ENCODE peak calls at places on chromosomes 4 and X, in nine cellular contexts. One of them, this sample, is unnamed.

GRCh38 chrX:10725071-10725470 is 104.7 kb upstream of the MID1 start:
- DNase-seq in stimulated activated CD8-positive, alpha-beta memory T cell treated with anti-CD3 and anti-CD28 coated beads, Interleukin-12 subunit alpha, Interleukin-12 subunit beta, amount 100 ng/mL, for 4 hours: no peak
- DNase-seq in cardiac fibroblast: no peak
- DNase-seq in naive B cell: no peak
- DNase-seq in stimulated activated CD4-positive, alpha-beta T cell treated with anti-CD3 and anti-CD28 coated beads, Interleukin-15, amount 100 ng/mL, for 1 hour: no peak
- DNase-seq in aorta: no peak
- DNase-seq in OCI-M1: peak
- DNase-seq in GM13976: peak
- DNase-seq in activated T-cell treated with anti-CD3 and anti-CD28 coated beads for 1 hour: no peak
- DNase-seq in this sample: no peak

GRCh38 chr4:71550220-71551190 is 211.7 kb downstream of the SLC4A4 start:
- DNase-seq in OCI-M1: peak
- DNase-seq in GM13976: no peak
- DNase-seq in aorta: no peak
- DNase-seq in naive B cell: no peak
- DNase-seq in stimulated activated CD8-positive, alpha-beta memory T cell treated with anti-CD3 and anti-CD28 coated beads, Interleukin-12 subunit alpha, Interleukin-12 subunit beta, amount 100 ng/mL, for 4 hours: no peak
- DNase-seq in cardiac fibroblast: peak
- DNase-seq in activated T-cell treated with anti-CD3 and anti-CD28 coated beads for 1 hour: no peak
- DNase-seq in stimulated activated CD4-positive, alpha-beta T cell treated with anti-CD3 and anti-CD28 coated beads, Interleukin-15, amount 100 ng/mL, for 1 hour: no peak
- DNase-seq in this sample: no peak

GRCh38 chr4:43776371-43776770 is 672.2 kb downstream of the KCTD8 start:
- DNase-seq in stimulated activated CD8-positive, alpha-beta memory T cell treated with anti-CD3 and anti-CD28 coated beads, Interleukin-12 subunit alpha, Interleukin-12 subunit beta, amount 100 ng/mL, for 4 hours: no peak
- DNase-seq in cardiac fibroblast: peak
- DNase-seq in stimulated activated CD4-positive, alpha-beta T cell treated with anti-CD3 and anti-CD28 coated beads, Interleukin-15, amount 100 ng/mL, for 1 hour: no peak
- DNase-seq in naive B cell: no peak
- DNase-seq in aorta: no peak
- DNase-seq in OCI-M1: peak
- DNase-seq in activated T-cell treated with anti-CD3 and anti-CD28 coated beads for 1 hour: no peak
- DNase-seq in GM13976: no peak
- DNase-seq in this sample: no peak

GRCh38 chrX:27598312-27598711 is 8.2 kb downstream of the DCAF8L2 start:
- DNase-seq in stimulated activated CD8-positive, alpha-beta memory T cell treated with anti-CD3 and anti-CD28 coated beads, Interleukin-12 subunit alpha, Interleukin-12 subunit beta, amount 100 ng/mL, for 4 hours: no peak
- DNase-seq in naive B cell: no peak
- DNase-seq in OCI-M1: peak
- DNase-seq in GM13976: no peak
- DNase-seq in stimulated activated CD4-positive, alpha-beta T cell treated with anti-CD3 and anti-CD28 coated beads, Interleukin-15, amount 100 ng/mL, for 1 hour: no peak
- DNase-seq in cardiac fibroblast: peak
- DNase-seq in aorta: no peak
- DNase-seq in activated T-cell treated with anti-CD3 and anti-CD28 coated beads for 1 hour: no peak
- DNase-seq in this sample: no peak

GRCh38 chr4:26984896-26985295 is 124.3 kb downstream of the STIM2 start:
- DNase-seq in stimulated activated CD4-positive, alpha-beta T cell treated with anti-CD3 and anti-CD28 coated beads, Interleukin-15, amount 100 ng/mL, for 1 hour: no peak
- DNase-seq in cardiac fibroblast: no peak
- DNase-seq in GM13976: no peak
- DNase-seq in aorta: no peak
- DNase-seq in activated T-cell treated with anti-CD3 and anti-CD28 coated beads for 1 hour: no peak
- DNase-seq in OCI-M1: no peak
- DNase-seq in naive B cell: no peak
- DNase-seq in stimulated activated CD8-positive, alpha-beta memory T cell treated with anti-CD3 and anti-CD28 coated beads, Interleukin-12 subunit alpha, Interleukin-12 subunit beta, amount 100 ng/mL, for 4 hours: no peak
- DNase-seq in this sample: no peak

GRCh38 chr4:8221985-8222384 is 22.9 kb downstream of the SH3TC1 start:
- DNase-seq in GM13976: no peak
- DNase-seq in cardiac fibroblast: no peak
- DNase-seq in naive B cell: no peak
- DNase-seq in stimulated activated CD8-positive, alpha-beta memory T cell treated with anti-CD3 and anti-CD28 coated beads, Interleukin-12 subunit alpha, Interleukin-12 subunit beta, amount 100 ng/mL, for 4 hours: no peak
- DNase-seq in OCI-M1: no peak
- DNase-seq in stimulated activated CD4-positive, alpha-beta T cell treated with anti-CD3 and anti-CD28 coated beads, Interleukin-15, amount 100 ng/mL, for 1 hour: no peak
- DNase-seq in activated T-cell treated with anti-CD3 and anti-CD28 coated beads for 1 hour: no peak
- DNase-seq in aorta: no peak
- DNase-seq in this sample: no peak

GRCh38 chr4:170589597-170590191 is 499.9 kb upstream of the AADAT start:
- DNase-seq in naive B cell: no peak
- DNase-seq in OCI-M1: peak
- DNase-seq in aorta: no peak
- DNase-seq in stimulated activated CD8-positive, alpha-beta memory T cell treated with anti-CD3 and anti-CD28 coated beads, Interleukin-12 subunit alpha, Interleukin-12 subunit beta, amount 100 ng/mL, for 4 hours: no peak
- DNase-seq in activated T-cell treated with anti-CD3 and anti-CD28 coated beads for 1 hour: no peak
- DNase-seq in GM13976: peak
- DNase-seq in stimulated activated CD4-positive, alpha-beta T cell treated with anti-CD3 and anti-CD28 coated beads, Interleukin-15, amount 100 ng/mL, for 1 hour: no peak
- DNase-seq in cardiac fibroblast: peak
- DNase-seq in this sample: no peak

GRCh38 chrX:129599996-129600395 is 54.8 kb downstream of the APLN start:
- DNase-seq in naive B cell: no peak
- DNase-seq in OCI-M1: no peak
- DNase-seq in stimulated activated CD8-positive, alpha-beta memory T cell treated with anti-CD3 and anti-CD28 coated beads, Interleukin-12 subunit alpha, Interleukin-12 subunit beta, amount 100 ng/mL, for 4 hours: no peak
- DNase-seq in aorta: no peak
- DNase-seq in stimulated activated CD4-positive, alpha-beta T cell treated with anti-CD3 and anti-CD28 coated beads, Interleukin-15, amount 100 ng/mL, for 1 hour: no peak
- DNase-seq in cardiac fibroblast: no peak
- DNase-seq in activated T-cell treated with anti-CD3 and anti-CD28 coated beads for 1 hour: no peak
- DNase-seq in GM13976: no peak
- DNase-seq in this sample: no peak

GRCh38 chrX:45767021-45767491 is 566.4 kb upstream of the DIPK2B start:
- DNase-seq in activated T-cell treated with anti-CD3 and anti-CD28 coated beads for 1 hour: no peak
- DNase-seq in stimulated activated CD4-positive, alpha-beta T cell treated with anti-CD3 and anti-CD28 coated beads, Interleukin-15, amount 100 ng/mL, for 1 hour: no peak
- DNase-seq in aorta: no peak
- DNase-seq in cardiac fibroblast: peak
- DNase-seq in stimulated activated CD8-positive, alpha-beta memory T cell treated with anti-CD3 and anti-CD28 coated beads, Interleukin-12 subunit alpha, Interleukin-12 subunit beta, amount 100 ng/mL, for 4 hours: no peak
- DNase-seq in GM13976: peak
- DNase-seq in OCI-M1: peak
- DNase-seq in naive B cell: no peak
- DNase-seq in this sample: no peak

GRCh38 chr4:46506876-46507275 is 116.9 kb upstream of the GABRA2 start:
- DNase-seq in aorta: no peak
- DNase-seq in OCI-M1: no peak
- DNase-seq in activated T-cell treated with anti-CD3 and anti-CD28 coated beads for 1 hour: no peak
- DNase-seq in cardiac fibroblast: peak
- DNase-seq in stimulated activated CD8-positive, alpha-beta memory T cell treated with anti-CD3 and anti-CD28 coated beads, Interleukin-12 subunit alpha, Interleukin-12 subunit beta, amount 100 ng/mL, for 4 hours: no peak
- DNase-seq in naive B cell: no peak
- DNase-seq in GM13976: no peak
- DNase-seq in stimulated activated CD4-positive, alpha-beta T cell treated with anti-CD3 and anti-CD28 coated beads, Interleukin-15, amount 100 ng/mL, for 1 hour: no peak
- DNase-seq in this sample: no peak

GRCh38 chrX:13373027-13373806 is 53.4 kb upstream of the ATXN3L start:
- DNase-seq in aorta: no peak
- DNase-seq in stimulated activated CD8-positive, alpha-beta memory T cell treated with anti-CD3 and anti-CD28 coated beads, Interleukin-12 subunit alpha, Interleukin-12 subunit beta, amount 100 ng/mL, for 4 hours: no peak
- DNase-seq in cardiac fibroblast: no peak
- DNase-seq in GM13976: no peak
- DNase-seq in activated T-cell treated with anti-CD3 and anti-CD28 coated beads for 1 hour: no peak
- DNase-seq in OCI-M1: no peak
- DNase-seq in naive B cell: no peak
- DNase-seq in stimulated activated CD4-positive, alpha-beta T cell treated with anti-CD3 and anti-CD28 coated beads, Interleukin-15, amount 100 ng/mL, for 1 hour: no peak
- DNase-seq in this sample: no peak

GRCh38 chr4:71156616-71157015 is 163.2 kb downstream of the DCK start:
- DNase-seq in cardiac fibroblast: no peak
- DNase-seq in stimulated activated CD8-positive, alpha-beta memory T cell treated with anti-CD3 and anti-CD28 coated beads, Interleukin-12 subunit alpha, Interleukin-12 subunit beta, amount 100 ng/mL, for 4 hours: no peak
- DNase-seq in GM13976: no peak
- DNase-seq in aorta: no peak
- DNase-seq in OCI-M1: no peak
- DNase-seq in activated T-cell treated with anti-CD3 and anti-CD28 coated beads for 1 hour: no peak
- DNase-seq in stimulated activated CD4-positive, alpha-beta T cell treated with anti-CD3 and anti-CD28 coated beads, Interleukin-15, amount 100 ng/mL, for 1 hour: no peak
- DNase-seq in naive B cell: no peak
- DNase-seq in this sample: no peak

GRCh38 chrX:25049347-25049746 is 33.6 kb upstream of the ARX start:
- DNase-seq in aorta: no peak
- DNase-seq in activated T-cell treated with anti-CD3 and anti-CD28 coated beads for 1 hour: no peak
- DNase-seq in stimulated activated CD4-positive, alpha-beta T cell treated with anti-CD3 and anti-CD28 coated beads, Interleukin-15, amount 100 ng/mL, for 1 hour: no peak
- DNase-seq in stimulated activated CD8-positive, alpha-beta memory T cell treated with anti-CD3 and anti-CD28 coated beads, Interleukin-12 subunit alpha, Interleukin-12 subunit beta, amount 100 ng/mL, for 4 hours: no peak
- DNase-seq in OCI-M1: peak
- DNase-seq in cardiac fibroblast: peak
- DNase-seq in naive B cell: no peak
- DNase-seq in GM13976: no peak
- DNase-seq in this sample: no peak

GRCh38 chr4:142314183-142314582 is 531.9 kb downstream of the INPP4B start:
- DNase-seq in stimulated activated CD4-positive, alpha-beta T cell treated with anti-CD3 and anti-CD28 coated beads, Interleukin-15, amount 100 ng/mL, for 1 hour: no peak
- DNase-seq in GM13976: no peak
- DNase-seq in aorta: no peak
- DNase-seq in naive B cell: no peak
- DNase-seq in stimulated activated CD8-positive, alpha-beta memory T cell treated with anti-CD3 and anti-CD28 coated beads, Interleukin-12 subunit alpha, Interleukin-12 subunit beta, amount 100 ng/mL, for 4 hours: no peak
- DNase-seq in cardiac fibroblast: no peak
- DNase-seq in activated T-cell treated with anti-CD3 and anti-CD28 coated beads for 1 hour: no peak
- DNase-seq in OCI-M1: no peak
- DNase-seq in this sample: no peak

GRCh38 chr4:80186666-80187065 is 10.6 kb upstream of the PRDM8 start:
- DNase-seq in aorta: no peak
- DNase-seq in OCI-M1: no peak
- DNase-seq in naive B cell: no peak
- DNase-seq in activated T-cell treated with anti-CD3 and anti-CD28 coated beads for 1 hour: no peak
- DNase-seq in cardiac fibroblast: no peak
- DNase-seq in stimulated activated CD8-positive, alpha-beta memory T cell treated with anti-CD3 and anti-CD28 coated beads, Interleukin-12 subunit alpha, Interleukin-12 subunit beta, amount 100 ng/mL, for 4 hours: no peak
- DNase-seq in stimulated activated CD4-positive, alpha-beta T cell treated with anti-CD3 and anti-CD28 coated beads, Interleukin-15, amount 100 ng/mL, for 1 hour: no peak
- DNase-seq in GM13976: no peak
- DNase-seq in this sample: no peak

GRCh38 chr4:24003926-24004325 is 114.1 kb upstream of the PPARGC1A start:
- DNase-seq in aorta: no peak
- DNase-seq in stimulated activated CD4-positive, alpha-beta T cell treated with anti-CD3 and anti-CD28 coated beads, Interleukin-15, amount 100 ng/mL, for 1 hour: no peak
- DNase-seq in naive B cell: no peak
- DNase-seq in OCI-M1: no peak
- DNase-seq in activated T-cell treated with anti-CD3 and anti-CD28 coated beads for 1 hour: no peak
- DNase-seq in cardiac fibroblast: peak
- DNase-seq in stimulated activated CD8-positive, alpha-beta memory T cell treated with anti-CD3 and anti-CD28 coated beads, Interleukin-12 subunit alpha, Interleukin-12 subunit beta, amount 100 ng/mL, for 4 hours: no peak
- DNase-seq in GM13976: no peak
- DNase-seq in this sample: no peak

GRCh38 chrX:79161655-79162054 is 17.2 kb downstream of the GPR174 start:
- DNase-seq in aorta: no peak
- DNase-seq in OCI-M1: peak
- DNase-seq in stimulated activated CD8-positive, alpha-beta memory T cell treated with anti-CD3 and anti-CD28 coated beads, Interleukin-12 subunit alpha, Interleukin-12 subunit beta, amount 100 ng/mL, for 4 hours: peak
- DNase-seq in GM13976: peak
- DNase-seq in activated T-cell treated with anti-CD3 and anti-CD28 coated beads for 1 hour: no peak
- DNase-seq in naive B cell: peak
- DNase-seq in cardiac fibroblast: no peak
- DNase-seq in stimulated activated CD4-positive, alpha-beta T cell treated with anti-CD3 and anti-CD28 coated beads, Interleukin-15, amount 100 ng/mL, for 1 hour: no peak
- DNase-seq in this sample: no peak

GRCh38 chr4:53019485-53020382 is 157.6 kb downstream of the RASL11B start:
- DNase-seq in stimulated activated CD4-positive, alpha-beta T cell treated with anti-CD3 and anti-CD28 coated beads, Interleukin-15, amount 100 ng/mL, for 1 hour: no peak
- DNase-seq in activated T-cell treated with anti-CD3 and anti-CD28 coated beads for 1 hour: no peak
- DNase-seq in aorta: no peak
- DNase-seq in OCI-M1: no peak
- DNase-seq in naive B cell: no peak
- DNase-seq in cardiac fibroblast: peak
- DNase-seq in GM13976: no peak
- DNase-seq in stimulated activated CD8-positive, alpha-beta memory T cell treated with anti-CD3 and anti-CD28 coated beads, Interleukin-12 subunit alpha, Interleukin-12 subunit beta, amount 100 ng/mL, for 4 hours: no peak
- DNase-seq in this sample: no peak

GRCh38 chr4:67934628-67935027 is 28.7 kb downstream of the TMPRSS11A start:
- DNase-seq in activated T-cell treated with anti-CD3 and anti-CD28 coated beads for 1 hour: no peak
- DNase-seq in cardiac fibroblast: no peak
- DNase-seq in naive B cell: no peak
- DNase-seq in aorta: no peak
- DNase-seq in stimulated activated CD4-positive, alpha-beta T cell treated with anti-CD3 and anti-CD28 coated beads, Interleukin-15, amount 100 ng/mL, for 1 hour: no peak
- DNase-seq in GM13976: no peak
- DNase-seq in OCI-M1: peak
- DNase-seq in stimulated activated CD8-positive, alpha-beta memory T cell treated with anti-CD3 and anti-CD28 coated beads, Interleukin-12 subunit alpha, Interleukin-12 subunit beta, amount 100 ng/mL, for 4 hours: no peak
- DNase-seq in this sample: no peak

GRCh38 chr4:184237612-184238011 is 19.9 kb upstream of the ENPP6 start:
- DNase-seq in GM13976: no peak
- DNase-seq in cardiac fibroblast: peak
- DNase-seq in OCI-M1: peak
- DNase-seq in aorta: no peak
- DNase-seq in naive B cell: no peak
- DNase-seq in activated T-cell treated with anti-CD3 and anti-CD28 coated beads for 1 hour: no peak
- DNase-seq in stimulated activated CD8-positive, alpha-beta memory T cell treated with anti-CD3 and anti-CD28 coated beads, Interleukin-12 subunit alpha, Interleukin-12 subunit beta, amount 100 ng/mL, for 4 hours: no peak
- DNase-seq in stimulated activated CD4-positive, alpha-beta T cell treated with anti-CD3 and anti-CD28 coated beads, Interleukin-15, amount 100 ng/mL, for 1 hour: no peak
- DNase-seq in this sample: no peak

GRCh38 chr4:53832549-53832948 is 231.9 kb downstream of the CHIC2 start:
- DNase-seq in OCI-M1: no peak
- DNase-seq in aorta: no peak
- DNase-seq in activated T-cell treated with anti-CD3 and anti-CD28 coated beads for 1 hour: no peak
- DNase-seq in stimulated activated CD4-positive, alpha-beta T cell treated with anti-CD3 and anti-CD28 coated beads, Interleukin-15, amount 100 ng/mL, for 1 hour: no peak
- DNase-seq in naive B cell: no peak
- DNase-seq in GM13976: no peak
- DNase-seq in cardiac fibroblast: no peak
- DNase-seq in stimulated activated CD8-positive, alpha-beta memory T cell treated with anti-CD3 and anti-CD28 coated beads, Interleukin-12 subunit alpha, Interleukin-12 subunit beta, amount 100 ng/mL, for 4 hours: no peak
- DNase-seq in this sample: no peak

GRCh38 chr4:169716677-169717076 is 41.1 kb downstream of the HPF1 start:
- DNase-seq in activated T-cell treated with anti-CD3 and anti-CD28 coated beads for 1 hour: no peak
- DNase-seq in naive B cell: no peak
- DNase-seq in OCI-M1: no peak
- DNase-seq in stimulated activated CD8-positive, alpha-beta memory T cell treated with anti-CD3 and anti-CD28 coated beads, Interleukin-12 subunit alpha, Interleukin-12 subunit beta, amount 100 ng/mL, for 4 hours: no peak
- DNase-seq in stimulated activated CD4-positive, alpha-beta T cell treated with anti-CD3 and anti-CD28 coated beads, Interleukin-15, amount 100 ng/mL, for 1 hour: no peak
- DNase-seq in aorta: no peak
- DNase-seq in GM13976: no peak
- DNase-seq in cardiac fibroblast: peak
- DNase-seq in this sample: no peak

GRCh38 chrX:132270021-132270420 is 50.8 kb upstream of the RAP2C start:
- DNase-seq in naive B cell: no peak
- DNase-seq in GM13976: no peak
- DNase-seq in OCI-M1: no peak
- DNase-seq in cardiac fibroblast: no peak
- DNase-seq in activated T-cell treated with anti-CD3 and anti-CD28 coated beads for 1 hour: no peak
- DNase-seq in aorta: no peak
- DNase-seq in stimulated activated CD8-positive, alpha-beta memory T cell treated with anti-CD3 and anti-CD28 coated beads, Interleukin-12 subunit alpha, Interleukin-12 subunit beta, amount 100 ng/mL, for 4 hours: no peak
- DNase-seq in stimulated activated CD4-positive, alpha-beta T cell treated with anti-CD3 and anti-CD28 coated beads, Interleukin-15, amount 100 ng/mL, for 1 hour: no peak
- DNase-seq in this sample: no peak

GRCh38 chr4:85475631-85476233 is 782 bp downstream of the ARHGAP24 start:
- DNase-seq in GM13976: no peak
- DNase-seq in OCI-M1: no peak
- DNase-seq in stimulated activated CD4-positive, alpha-beta T cell treated with anti-CD3 and anti-CD28 coated beads, Interleukin-15, amount 100 ng/mL, for 1 hour: no peak
- DNase-seq in aorta: no peak
- DNase-seq in stimulated activated CD8-positive, alpha-beta memory T cell treated with anti-CD3 and anti-CD28 coated beads, Interleukin-12 subunit alpha, Interleukin-12 subunit beta, amount 100 ng/mL, for 4 hours: no peak
- DNase-seq in activated T-cell treated with anti-CD3 and anti-CD28 coated beads for 1 hour: no peak
- DNase-seq in cardiac fibroblast: peak
- DNase-seq in naive B cell: peak
- DNase-seq in this sample: no peak

GRCh38 chrX:56994375-56995270 is 718 bp downstream of the SPIN3 start:
- DNase-seq in cardiac fibroblast: peak
- DNase-seq in activated T-cell treated with anti-CD3 and anti-CD28 coated beads for 1 hour: no peak
- DNase-seq in stimulated activated CD4-positive, alpha-beta T cell treated with anti-CD3 and anti-CD28 coated beads, Interleukin-15, amount 100 ng/mL, for 1 hour: no peak
- DNase-seq in OCI-M1: no peak
- DNase-seq in GM13976: peak
- DNase-seq in naive B cell: no peak
- DNase-seq in stimulated activated CD8-positive, alpha-beta memory T cell treated with anti-CD3 and anti-CD28 coated beads, Interleukin-12 subunit alpha, Interleukin-12 subunit beta, amount 100 ng/mL, for 4 hours: no peak
- DNase-seq in aorta: no peak
- DNase-seq in this sample: no peak

GRCh38 chr4:11232004-11232403 is 196.7 kb downstream of the HS3ST1 start:
- DNase-seq in naive B cell: no peak
- DNase-seq in GM13976: no peak
- DNase-seq in stimulated activated CD8-positive, alpha-beta memory T cell treated with anti-CD3 and anti-CD28 coated beads, Interleukin-12 subunit alpha, Interleukin-12 subunit beta, amount 100 ng/mL, for 4 hours: no peak
- DNase-seq in cardiac fibroblast: peak
- DNase-seq in aorta: no peak
- DNase-seq in activated T-cell treated with anti-CD3 and anti-CD28 coated beads for 1 hour: no peak
- DNase-seq in OCI-M1: no peak
- DNase-seq in stimulated activated CD4-positive, alpha-beta T cell treated with anti-CD3 and anti-CD28 coated beads, Interleukin-15, amount 100 ng/mL, for 1 hour: no peak
- DNase-seq in this sample: no peak

GRCh38 chr4:663438-664428 is 10.3 kb downstream of the ATP5ME start:
- DNase-seq in stimulated activated CD8-positive, alpha-beta memory T cell treated with anti-CD3 and anti-CD28 coated beads, Interleukin-12 subunit alpha, Interleukin-12 subunit beta, amount 100 ng/mL, for 4 hours: peak
- DNase-seq in GM13976: peak
- DNase-seq in activated T-cell treated with anti-CD3 and anti-CD28 coated beads for 1 hour: peak
- DNase-seq in stimulated activated CD4-positive, alpha-beta T cell treated with anti-CD3 and anti-CD28 coated beads, Interleukin-15, amount 100 ng/mL, for 1 hour: peak
- DNase-seq in cardiac fibroblast: no peak
- DNase-seq in OCI-M1: peak
- DNase-seq in aorta: peak
- DNase-seq in naive B cell: peak
- DNase-seq in this sample: no peak

GRCh38 chr4:8305851-8306361 is 36.4 kb downstream of the HTRA3 start:
- DNase-seq in OCI-M1: no peak
- DNase-seq in stimulated activated CD8-positive, alpha-beta memory T cell treated with anti-CD3 and anti-CD28 coated beads, Interleukin-12 subunit alpha, Interleukin-12 subunit beta, amount 100 ng/mL, for 4 hours: no peak
- DNase-seq in activated T-cell treated with anti-CD3 and anti-CD28 coated beads for 1 hour: no peak
- DNase-seq in stimulated activated CD4-positive, alpha-beta T cell treated with anti-CD3 and anti-CD28 coated beads, Interleukin-15, amount 100 ng/mL, for 1 hour: no peak
- DNase-seq in naive B cell: no peak
- DNase-seq in aorta: peak
- DNase-seq in cardiac fibroblast: no peak
- DNase-seq in GM13976: no peak
- DNase-seq in this sample: no peak

GRCh38 chr4:98993419-98994071 is 2.0 kb upstream of the METAP1 start:
- DNase-seq in cardiac fibroblast: no peak
- DNase-seq in aorta: no peak
- DNase-seq in stimulated activated CD4-positive, alpha-beta T cell treated with anti-CD3 and anti-CD28 coated beads, Interleukin-15, amount 100 ng/mL, for 1 hour: no peak
- DNase-seq in naive B cell: no peak
- DNase-seq in activated T-cell treated with anti-CD3 and anti-CD28 coated beads for 1 hour: no peak
- DNase-seq in stimulated activated CD8-positive, alpha-beta memory T cell treated with anti-CD3 and anti-CD28 coated beads, Interleukin-12 subunit alpha, Interleukin-12 subunit beta, amount 100 ng/mL, for 4 hours: no peak
- DNase-seq in OCI-M1: no peak
- DNase-seq in GM13976: no peak
- DNase-seq in this sample: no peak

GRCh38 chrX:39709364-39709763 is 388.4 kb downstream of the BCOR start:
- DNase-seq in aorta: no peak
- DNase-seq in stimulated activated CD8-positive, alpha-beta memory T cell treated with anti-CD3 and anti-CD28 coated beads, Interleukin-12 subunit alpha, Interleukin-12 subunit beta, amount 100 ng/mL, for 4 hours: no peak
- DNase-seq in OCI-M1: no peak
- DNase-seq in naive B cell: no peak
- DNase-seq in stimulated activated CD4-positive, alpha-beta T cell treated with anti-CD3 and anti-CD28 coated beads, Interleukin-15, amount 100 ng/mL, for 1 hour: no peak
- DNase-seq in activated T-cell treated with anti-CD3 and anti-CD28 coated beads for 1 hour: no peak
- DNase-seq in cardiac fibroblast: no peak
- DNase-seq in GM13976: no peak
- DNase-seq in this sample: no peak

GRCh38 chr4:120685756-120686278 is 236.7 kb downstream of the PRDM5 start:
- DNase-seq in stimulated activated CD8-positive, alpha-beta memory T cell treated with anti-CD3 and anti-CD28 coated beads, Interleukin-12 subunit alpha, Interleukin-12 subunit beta, amount 100 ng/mL, for 4 hours: no peak
- DNase-seq in activated T-cell treated with anti-CD3 and anti-CD28 coated beads for 1 hour: no peak
- DNase-seq in GM13976: no peak
- DNase-seq in naive B cell: no peak
- DNase-seq in OCI-M1: no peak
- DNase-seq in aorta: no peak
- DNase-seq in cardiac fibroblast: peak
- DNase-seq in stimulated activated CD4-positive, alpha-beta T cell treated with anti-CD3 and anti-CD28 coated beads, Interleukin-15, amount 100 ng/mL, for 1 hour: no peak
- DNase-seq in this sample: no peak

This sample was measured in coronary artery.